ENCODE peak calls at places on chromosome 11, in six cellular contexts. D, C, M, Q, E and P are unnamed samples.

GRCh38 chr11:16291729-16292128 is 64.6 kb downstream of the SOX6 start:
- DNase-seq in Q (no peak), E (no peak), C (no peak), D (no peak), M (no peak), P (no peak)

GRCh38 chr11:2314525-2315394 is 12.9 kb downstream of the TSPAN32 start:
- DNase-seq in C (no peak), E (peak; percentile 91), D (no peak), Q (no peak), M (peak; percentile 85), P (peak; percentile 76)

GRCh38 chr11:12950681-12951080 is 58.4 kb upstream of the RASSF10 start:
- DNase-seq in C (no peak), Q (no peak), D (no peak), E (no peak), M (peak; percentile 36), P (no peak)

GRCh38 chr11:95443386-95443785 is 212.4 kb upstream of the SESN3 start:
- DNase-seq in D (no peak), M (no peak), E (no peak), C (no peak), Q (peak; percentile 42), P (no peak)

GRCh38 chr11:21414928-21415327 is 745.5 kb downstream of the NELL1 start:
- DNase-seq in E (no peak), C (no peak), Q (no peak), M (no peak), D (no peak), P (no peak)

GRCh38 chr11:1652778-1653540 is 23.4 kb downstream of the KRTAP5-5 start:
- DNase-seq in D (peak; percentile 44), Q (peak; percentile 84), M (peak; percentile 58), C (peak; percentile 63), E (no peak), P (peak; percentile 40)

GRCh38 chr11:118569670-118570069 is 2.5 kb upstream of the ARCN1 start:
- DNase-seq in C (no peak), M (no peak), D (no peak), Q (no peak), E (no peak), P (no peak)

GRCh38 chr11:66293777-66294625 is 2.3 kb downstream of the TMEM151A start:
- DNase-seq in M (no peak), C (no peak), D (no peak), E (no peak), Q (no peak), P (no peak)

GRCh38 chr11:22244986-22245592 is 52.2 kb downstream of the ANO5 start:
- DNase-seq in D (peak; percentile 1), M (peak; percentile 39), Q (peak; percentile 11), C (peak; percentile 48), E (no peak), P (peak; percentile 45)